ENCODE peak calls at places on chromosomes 11 and 22, in six cellular contexts. Q, N, F, M, U and V are unnamed samples.

GRCh38 chr11:70501026-70501901 is 102.9 kb downstream of the CTTN start:
- DNase-seq in F (no peak), N (no peak), M (no peak), Q (peak; percentile 57), U (no peak), V (no peak)

GRCh38 chr11:17734986-17735822 is 623 bp downstream of the KCNC1 start:
- DNase-seq in F (peak; percentile 62), M (peak; percentile 35), N (peak; percentile 42), U (peak; percentile 69), Q (peak; percentile 66), V (peak; percentile 38)

GRCh38 chr11:68140496-68141246 is 19.5 kb upstream of the CHKA start:
- DNase-seq in F (no peak), N (no peak), M (no peak), Q (no peak), U (no peak), V (no peak)

GRCh38 chr11:27886765-27887328 is 186.6 kb upstream of the BDNF start:
- DNase-seq in U (no peak), F (no peak), N (no peak), M (no peak), Q (no peak), V (no peak)

GRCh38 chr11:103317118-103317517 is 207.9 kb downstream of the DYNC2H1 start:
- DNase-seq in U (no peak), N (no peak), M (no peak), Q (no peak), F (no peak), V (no peak)

GRCh38 chr11:34809191-34810106 is 106.7 kb downstream of the APIP start:
- DNase-seq in U (no peak), M (no peak), N (peak; percentile 84), Q (no peak), F (no peak), V (no peak)

GRCh38 chr11:79708319-79708928 is 267.6 kb upstream of the TENM4 start:
- DNase-seq in U (no peak), M (no peak), Q (no peak), N (peak; percentile 64), F (no peak), V (no peak)

GRCh38 chr11:86565787-86566186 is 106.6 kb downstream of the ME3 start:
- DNase-seq in Q (no peak), U (no peak), M (no peak), N (no peak), F (no peak), V (no peak)

GRCh38 chr22:44755418-44755817 is 3.0 kb downstream of the ARHGAP8 start:
- DNase-seq in N (no peak), U (no peak), Q (no peak), F (no peak), M (no peak), V (no peak)

GRCh38 chr11:34865261-34865660 is 50.9 kb downstream of the APIP start:
- DNase-seq in F (no peak), U (no peak), N (peak; percentile 28), Q (no peak), M (no peak), V (no peak)